ENCODE peak calls at places on chromosome 9, in nine cellular contexts. U is activated CD8-positive, alpha-beta T cell treated with anti-CD3 and anti-CD28 coated beads for 36 hours; A is psoas muscle; K is SW 1271; S is RCC 7860; E is HCEC 1CT; G is stimulated activated CD4-positive, alpha-beta T cell treated with anti-CD3 and anti-CD28 coated beads, Interleukin-1b, Interleukin-23, amount 100 ng/mL, for 24 hours; P is neuronal stem cell; O is naive thymus-derived CD8-positive, alpha-beta T cell. N is an unnamed sample.
A peak's percentile ranks its signal among the peaks of the same experiment; 100 is the strongest.

GRCh38 chr9:86354882-86355399 is 731 bp upstream of the TUT7 start:
- DNase-seq in U (no peak), A (no peak), O (no peak), G (no peak), E (peak; percentile 20), P (no peak), S (no peak), K (no peak), N (no peak)

GRCh38 chr9:122930933-122931850 is at the start of gene ZBTB26:
- DNase-seq in G (peak; percentile 84), O (peak; percentile 89), K (peak; percentile 97), E (peak; percentile 94), P (peak; percentile 90), U (peak; percentile 95), A (peak; percentile 97), S (peak; percentile 86), N (peak; percentile 87)

GRCh38 chr9:114348906-114349482 is 19.3 kb downstream of the ORM2 start:
- DNase-seq in A (peak; percentile 74), G (peak; percentile 77), K (no peak), O (peak; percentile 67), P (peak; percentile 64), U (peak; percentile 99), E (peak; percentile 95), S (peak; percentile 100), N (peak; percentile 46)

GRCh38 chr9:136361757-136362449 is 1.6 kb downstream of the DNLZ start:
- DNase-seq in K (no peak), S (no peak), P (no peak), U (no peak), A (no peak), O (no peak), G (no peak), E (no peak), N (peak; percentile 30)

GRCh38 chr9:137716694-137717287 is 98.0 kb downstream of the EHMT1 start:
- DNase-seq in A (no peak), K (no peak), U (no peak), O (no peak), E (no peak), G (no peak), S (no peak), P (no peak), N (no peak)

GRCh38 chr9:94603259-94603776 is 9.7 kb upstream of the FBP2 start:
- DNase-seq in U (peak; percentile 85), G (peak; percentile 50), K (no peak), P (peak; percentile 75), A (peak; percentile 80), E (peak; percentile 52), O (peak; percentile 40), S (peak; percentile 14), N (peak; percentile 64)

GRCh38 chr9:130417602-130418001 is 27.2 kb upstream of the ASS1 start:
- DNase-seq in P (no peak), E (no peak), K (no peak), O (no peak), G (no peak), U (no peak), A (peak; percentile 30), S (no peak), N (no peak)

GRCh38 chr9:126377521-126377920 is 50.9 kb downstream of the MVB12B start:
- DNase-seq in O (no peak), A (no peak), S (no peak), E (no peak), K (no peak), P (no peak), U (no peak), G (no peak), N (no peak)